ENCODE peak calls at places on chromosomes 7 and 10, in seven cellular contexts. R, W, J, B, O, U and X are unnamed samples.

GRCh38 chr10:92822060-92822634 is 26.2 kb upstream of the EXOC6 start:
- DNase-seq in B (no peak), O (no peak), J (no peak), W (no peak), R (no peak), U (peak), X (no peak)

GRCh38 chr10:101693701-101694055 is 1.3 kb downstream of the FBXW4 start:
- DNase-seq in R (peak), B (no peak), J (no peak), O (no peak), U (no peak), W (no peak), X (no peak)

GRCh38 chr7:93897680-93898079 is 7.1 kb upstream of the TFPI2 start:
- DNase-seq in U (no peak), O (no peak), J (no peak), B (no peak), W (no peak), R (no peak), X (no peak)

GRCh38 chr7:135855836-135856235 is 107.2 kb upstream of the FAM180A start:
- DNase-seq in U (no peak), O (peak), B (peak), J (no peak), W (no peak), R (no peak), X (no peak)

GRCh38 chr7:19203686-19204085 is 58.5 kb upstream of the FERD3L start:
- DNase-seq in U (no peak), W (no peak), B (no peak), R (no peak), O (no peak), J (no peak), X (no peak)

GRCh38 chr10:124745678-124746077 is 1.5 kb upstream of the FAM53B start:
- DNase-seq in R (no peak), O (no peak), U (no peak), J (no peak), B (no peak), W (no peak), X (no peak)

GRCh38 chr10:130739016-130739756 is 572.3 kb downstream of the TCERG1L start:
- DNase-seq in J (peak), U (no peak), R (no peak), O (no peak), W (no peak), B (no peak), X (peak)

GRCh38 chr7:128883622-128884549 is 21.2 kb downstream of the ATP6V1F start:
- DNase-seq in W (peak), O (peak), R (peak), J (peak), B (no peak), U (peak), X (no peak)

GRCh38 chr10:112374724-112375541 is 1.0 kb downstream of the ACSL5 start:
- DNase-seq in B (no peak), U (no peak), J (no peak), W (no peak), R (no peak), O (no peak), X (peak)

GRCh38 chr10:34081347-34081743 is 733.8 kb downstream of the PARD3 start:
- DNase-seq in W (no peak), J (no peak), B (no peak), O (no peak), U (no peak), R (no peak), X (no peak)

GRCh38 chr10:115082521-115082920 is 10.6 kb upstream of the ATRNL1 start:
- DNase-seq in U (no peak), O (no peak), W (no peak), R (no peak), B (no peak), J (no peak), X (no peak)